ENCODE peak calls at places on chromosomes 11 and 22, in seven cellular contexts. C is A549; U is retinal pigment epithelial cell; D is heart left ventricle; B is psoas muscle; T is CD8-positive, alpha-beta T cell; Z is GM06990. M is an unnamed sample.

GRCh38 chr11:2569321-2569721 is 124.5 kb downstream of the KCNQ1 start:
- DNase-seq in C (no peak), U (no peak), D (peak), B (peak), T (no peak), Z (no peak), M (no peak)

GRCh38 chr11:27933992-27934829 is 173.7 kb downstream of the KIF18A start:
- DNase-seq in C (peak), U (peak), D (no peak), B (no peak), T (no peak), Z (no peak), M (no peak)

GRCh38 chr22:19060356-19061009 is 61.7 kb downstream of the DGCR2 start:
- DNase-seq in C (no peak), U (no peak), D (no peak), B (no peak), T (no peak), Z (no peak), M (no peak)

GRCh38 chr11:69153661-69154060 is 2.1 kb upstream of the SMIM38 start:
- DNase-seq in C (no peak), U (no peak), D (peak), B (no peak), T (no peak), Z (no peak), M (no peak)

GRCh38 chr22:43004362-43005035 is 10.4 kb downstream of the PACSIN2 start:
- DNase-seq in C (no peak), U (no peak), D (no peak), B (no peak), T (no peak), Z (no peak), M (no peak)

GRCh38 chr11:5196731-5197130 is 3.8 kb downstream of the OR51V1 start:
- DNase-seq in C (no peak), U (no peak), D (no peak), B (no peak), T (no peak), Z (no peak), M (no peak)

GRCh38 chr11:79860336-79860735 is 419.5 kb upstream of the TENM4 start:
- DNase-seq in C (no peak), U (no peak), D (no peak), B (no peak), T (no peak), Z (no peak), M (no peak)

GRCh38 chr11:65366340-65366773 is 11.8 kb downstream of the TIGD3 start:
- DNase-seq in C (peak), U (peak), D (no peak), B (no peak), T (no peak), Z (no peak), M (peak)

GRCh38 chr11:64605248-64605560 is 14.2 kb downstream of the SLC22A12 start:
- DNase-seq in C (no peak), U (no peak), D (no peak), B (no peak), T (no peak), Z (no peak), M (no peak)

GRCh38 chr22:28600546-28601143 is 79.0 kb downstream of the TTC28 start:
- DNase-seq in C (peak), U (peak), D (no peak), B (no peak), T (no peak), Z (peak), M (peak)

GRCh38 chr22:40289991-40290459 is 56.3 kb upstream of the ADSL start:
- DNase-seq in C (no peak), U (no peak), D (no peak), B (no peak), T (peak), Z (peak), M (peak)

GRCh38 chr11:59112494-59112893 is 5.5 kb downstream of the FAM111B start:
- DNase-seq in C (no peak), U (no peak), D (no peak), B (no peak), T (no peak), Z (no peak), M (no peak)

GRCh38 chr11:9606799-9607510 is 33.5 kb downstream of the WEE1 start:
- DNase-seq in C (no peak), U (no peak), D (no peak), B (no peak), T (no peak), Z (no peak), M (no peak)

GRCh38 chr11:84130646-84131427 is 844.7 kb upstream of the CCDC90B start:
- DNase-seq in C (no peak), U (no peak), D (no peak), B (no peak), T (no peak), Z (no peak), M (no peak)

GRCh38 chr11:13169709-13170108 is 107.9 kb upstream of the BMAL1 start:
- DNase-seq in C (no peak), U (peak), D (no peak), B (no peak), T (no peak), Z (no peak), M (no peak)

GRCh38 chr11:62141111-62142042 is 17.6 kb downstream of the INCENP start:
- DNase-seq in C (no peak), U (no peak), D (no peak), B (no peak), T (no peak), Z (no peak), M (no peak)

GRCh38 chr11:43947003-43947500 is 4.6 kb downstream of the C11orf96 start:
- DNase-seq in C (no peak), U (no peak), D (no peak), B (no peak), T (no peak), Z (no peak), M (no peak)
- TF ChIP-seq CTCF in C (no peak), U (peak), D (peak), B (peak), T (no peak), Z (peak), M (no peak)

GRCh38 chr11:120597250-120597649 is 85.7 kb downstream of the GRIK4 start:
- DNase-seq in C (no peak), U (no peak), D (no peak), B (no peak), T (no peak), Z (no peak), M (no peak)
- H3K4me3 ChIP-seq in C (no peak), U (no peak), D (peak), B (no peak), T (no peak), Z (peak), M (peak)

DNA sequence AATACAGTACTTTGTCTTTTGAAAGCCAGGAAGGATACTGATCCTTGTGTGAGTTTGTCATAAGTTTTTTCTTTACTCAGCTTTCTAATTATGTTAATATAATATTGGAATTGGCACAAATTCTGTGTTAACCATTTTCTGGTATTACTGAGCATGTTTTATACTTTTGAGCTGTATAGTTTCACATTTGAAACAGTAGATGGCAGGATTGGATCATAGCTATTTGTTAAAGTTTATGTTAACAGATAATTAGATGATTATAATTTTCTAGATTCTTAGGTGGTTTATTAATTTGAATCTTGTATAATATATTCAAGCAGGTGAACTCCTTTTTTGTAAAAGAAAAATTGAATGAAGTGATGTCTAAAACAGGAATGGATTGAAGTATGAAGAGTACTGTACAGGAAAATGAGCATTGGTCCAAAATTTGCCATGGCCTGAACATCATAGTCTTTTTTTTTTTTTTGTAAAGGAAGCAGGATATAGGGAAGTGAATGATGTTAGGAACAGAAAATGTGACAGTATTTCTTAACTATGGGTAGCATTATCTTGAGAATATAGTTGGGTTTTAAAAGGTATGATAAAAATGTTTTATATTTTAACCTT is 102.0 kb downstream of the CYP2R1 start:
- DNase-seq in C (no peak), U (no peak), D (no peak), B (no peak), T (no peak), Z (no peak), M (no peak)
- TF ChIP-seq CTCF in C (peak), U (peak), D (peak), B (peak), T (peak), Z (peak), M (no peak)

GRCh38 chr11:119222308-119222707 is 16.2 kb downstream of the CBL start:
- DNase-seq in C (no peak), U (no peak), D (no peak), B (no peak), T (no peak), Z (no peak), M (no peak)

GRCh38 chr11:119222891-119223290 is 16.8 kb downstream of the CBL start:
- DNase-seq in C (no peak), U (no peak), D (no peak), B (no peak), T (no peak), Z (no peak), M (no peak)

GRCh38 chr11:119223856-119224255 is 17.7 kb downstream of the CBL start:
- DNase-seq in C (no peak), U (no peak), D (no peak), B (no peak), T (no peak), Z (no peak), M (no peak)

GRCh38 chr11:119218141-119218878 is 12.2 kb downstream of the CBL start:
- DNase-seq in C (peak), U (peak), D (no peak), B (no peak), T (no peak), Z (no peak), M (no peak)
- H3K4me3 ChIP-seq in C (no peak), U (no peak), D (no peak), B (no peak), T (no peak), Z (no peak), M (no peak)

M was measured in GM12864.